ENCODE peak calls at places on chromosome 21, in nine cellular contexts. I is HT-29; W is fibroblast of lung; T is PC-9; D is left colon; X is NCI-H2081; K is GM06990; F is stimulated activated CD8-positive, alpha-beta memory T cell treated with anti-CD3 and anti-CD28 coated beads, Interleukin-7, amount 100 ng/mL, for 48 hours; H is CD4-positive, alpha-beta T cell. A is an unnamed sample.

GRCh38 chr21:28632718-28633408 is 359.8 kb downstream of the LTN1 start:
- DNase-seq in I (no peak), W (peak), T (peak), D (no peak), X (no peak), K (no peak), F (no peak), H (no peak), A (no peak)

GRCh38 chr21:41375875-41376274 is 14.0 kb downstream of the MX2 start:
- DNase-seq in I (no peak), W (no peak), T (no peak), D (no peak), X (no peak), K (no peak), F (no peak), H (no peak), A (no peak)

GRCh38 chr21:42463861-42464515 is 32.0 kb downstream of the RSPH1 start:
- DNase-seq in I (peak), W (peak), T (no peak), D (peak), X (peak), K (peak), F (no peak), H (peak), A (no peak)

GRCh38 chr21:38679531-38679930 is 126.2 kb upstream of the ETS2 start:
- DNase-seq in I (peak), W (peak), T (no peak), D (no peak), X (no peak), K (peak), F (no peak), H (no peak), A (no peak)

GRCh38 chr21:42263591-42264131 is 44.7 kb downstream of the ABCG1 start:
- DNase-seq in I (no peak), W (no peak), T (no peak), D (no peak), X (peak), K (no peak), F (no peak), H (no peak), A (peak)

GRCh38 chr21:45091540-45092322 is 17.4 kb downstream of the ADARB1 start:
- DNase-seq in I (no peak), W (no peak), T (no peak), D (no peak), X (no peak), K (no peak), F (no peak), H (no peak), A (no peak)

GRCh38 chr21:43609501-43610340 is 49.6 kb downstream of the HSF2BP start:
- DNase-seq in I (peak), W (peak), T (peak), D (peak), X (peak), K (no peak), F (no peak), H (no peak), A (no peak)

GRCh38 chr21:37072239-37072987 is 458 bp downstream of the PIGP start:
- DNase-seq in I (peak), W (peak), T (no peak), D (peak), X (peak), K (no peak), F (peak), H (no peak), A (no peak)

GRCh38 chr21:38151021-38151645 is 105.7 kb upstream of the KCNJ15 start:
- DNase-seq in I (no peak), W (no peak), T (no peak), D (no peak), X (no peak), K (no peak), F (no peak), H (no peak), A (no peak)

GRCh38 chr21:41581592-41582228 is 73.8 kb upstream of the TMPRSS2 start:
- DNase-seq in I (no peak), W (no peak), T (no peak), D (peak), X (no peak), K (no peak), F (no peak), H (no peak), A (no peak)

GRCh38 chr21:42062543-42063022 is 8.5 kb upstream of the UMODL1 start:
- DNase-seq in I (peak), W (no peak), T (no peak), D (peak), X (no peak), K (peak), F (peak), H (peak), A (peak)

GRCh38 chr21:31156662-31157061 is 118.4 kb upstream of the KRTAP19-8 start:
- DNase-seq in I (no peak), W (no peak), T (no peak), D (no peak), X (no peak), K (no peak), F (no peak), H (no peak), A (no peak)

GRCh38 chr21:29384608-29385359 is 86.1 kb downstream of the BACH1 start:
- DNase-seq in I (no peak), W (peak), T (no peak), D (no peak), X (no peak), K (no peak), F (no peak), H (no peak), A (no peak)

GRCh38 chr21:39051561-39051949 is 131.7 kb downstream of the PSMG1 start:
- DNase-seq in I (no peak), W (peak), T (no peak), D (no peak), X (no peak), K (no peak), F (no peak), H (no peak), A (no peak)

GRCh38 chr21:38993561-38993960 is 187.8 kb downstream of the ETS2 start:
- DNase-seq in I (peak), W (peak), T (peak), D (no peak), X (no peak), K (no peak), F (no peak), H (no peak), A (peak)

GRCh38 chr21:41631564-41632461 is 123.9 kb upstream of the TMPRSS2 start:
- DNase-seq in I (peak), W (peak), T (peak), D (peak), X (no peak), K (no peak), F (no peak), H (no peak), A (no peak)

GRCh38 chr21:36571556-36571955 is 91.6 kb upstream of the CLDN14 start:
- DNase-seq in I (no peak), W (no peak), T (no peak), D (no peak), X (no peak), K (no peak), F (no peak), H (no peak), A (no peak)

GRCh38 chr21:46570119-46570518 is 34.8 kb downstream of the S100B start:
- DNase-seq in I (no peak), W (no peak), T (no peak), D (no peak), X (no peak), K (no peak), F (no peak), H (no peak), A (no peak)

GRCh38 chr21:32411366-32412161 is 942 bp upstream of the EVA1C start:
- DNase-seq in I (peak), W (peak), T (peak), D (peak), X (peak), K (no peak), F (peak), H (peak), A (peak)

GRCh38 chr21:46667735-46668380 is 32.4 kb downstream of the PRMT2 start:
- DNase-seq in I (peak), W (peak), T (peak), D (no peak), X (peak), K (peak), F (no peak), H (no peak), A (no peak)

GRCh38 chr21:15468368-15468767 is 261.4 kb upstream of the USP25 start:
- DNase-seq in I (no peak), W (no peak), T (no peak), D (no peak), X (no peak), K (no peak), F (no peak), H (no peak), A (no peak)

GRCh38 chr21:15298306-15298705 is 233.5 kb upstream of the NRIP1 start:
- DNase-seq in I (no peak), W (no peak), T (no peak), D (no peak), X (no peak), K (no peak), F (no peak), H (no peak), A (no peak)

GRCh38 chr21:44985441-44986401 is 45.9 kb downstream of the SLX9 start:
- DNase-seq in I (no peak), W (no peak), T (no peak), D (no peak), X (no peak), K (no peak), F (no peak), H (no peak), A (no peak)

GRCh38 chr21:33039542-33039941 is 13.8 kb downstream of the OLIG2 start:
- DNase-seq in I (no peak), W (no peak), T (no peak), D (no peak), X (no peak), K (no peak), F (no peak), H (no peak), A (no peak)

GRCh38 chr21:21064353-21064752 is 66.1 kb downstream of the NCAM2 start:
- DNase-seq in I (no peak), W (no peak), T (no peak), D (no peak), X (no peak), K (no peak), F (no peak), H (no peak), A (no peak)

GRCh38 chr21:18986197-18986596 is 582.6 kb upstream of the TMPRSS15 start:
- DNase-seq in I (no peak), W (no peak), T (no peak), D (peak), X (no peak), K (no peak), F (no peak), H (no peak), A (no peak)

GRCh38 chr21:32364387-32364786 is 28.4 kb downstream of the URB1 start:
- DNase-seq in I (no peak), W (peak), T (no peak), D (peak), X (no peak), K (no peak), F (no peak), H (no peak), A (peak)

GRCh38 chr21:37341254-37341960 is 25.2 kb upstream of the DYRK1A start:
- DNase-seq in I (no peak), W (peak), T (no peak), D (no peak), X (no peak), K (no peak), F (no peak), H (no peak), A (no peak)

GRCh38 chr21:26506951-26507350 is 66.1 kb downstream of the CYYR1 start:
- DNase-seq in I (no peak), W (peak), T (no peak), D (no peak), X (no peak), K (no peak), F (no peak), H (no peak), A (no peak)

GRCh38 chr21:46585191-46585953 is 19.5 kb downstream of the S100B start:
- DNase-seq in I (peak), W (no peak), T (no peak), D (no peak), X (no peak), K (no peak), F (no peak), H (no peak), A (no peak)

GRCh38 chr21:34986561-34987533 is 62.3 kb downstream of the RUNX1 start:
- DNase-seq in I (peak), W (peak), T (no peak), D (no peak), X (peak), K (peak), F (no peak), H (peak), A (no peak)

GRCh38 chr21:46189213-46189958 is 5.1 kb upstream of the SPATC1L start:
- DNase-seq in I (no peak), W (peak), T (no peak), D (no peak), X (no peak), K (no peak), F (no peak), H (no peak), A (no peak)

GRCh38 chr21:46226920-46227599 is 1.5 kb downstream of the LSS start:
- DNase-seq in I (peak), W (peak), T (peak), D (peak), X (no peak), K (peak), F (no peak), H (no peak), A (no peak)

GRCh38 chr21:42115136-42115683 is 44.1 kb downstream of the UMODL1 start:
- DNase-seq in I (no peak), W (no peak), T (no peak), D (no peak), X (no peak), K (no peak), F (no peak), H (no peak), A (peak)

GRCh38 chr21:31346256-31346821 is 2.3 kb upstream of the TIAM1 start:
- DNase-seq in I (no peak), W (peak), T (no peak), D (no peak), X (no peak), K (no peak), F (no peak), H (no peak), A (no peak)

GRCh38 chr21:44574457-44575306 is 1.2 kb downstream of the KRTAP10-4 start:
- DNase-seq in I (peak), W (no peak), T (no peak), D (peak), X (no peak), K (no peak), F (no peak), H (no peak), A (no peak)

GRCh38 chr21:26177187-26177586 is 6.6 kb upstream of the APP start:
- DNase-seq in I (no peak), W (peak), T (no peak), D (no peak), X (no peak), K (no peak), F (no peak), H (no peak), A (peak)

GRCh38 chr21:42109473-42109872 is 38.4 kb downstream of the UMODL1 start:
- DNase-seq in I (no peak), W (no peak), T (no peak), D (no peak), X (no peak), K (no peak), F (no peak), H (no peak), A (no peak)